ENCODE peak calls at places on chromosomes 12 and 14, in seven cellular contexts. One of them, this sample, is unnamed.

GRCh38 chr14:94018308-94018707 is 7.8 kb upstream of the OTUB2 start:
- DNase-seq in HCT116: no peak
- DNase-seq in neural progenitor cell: no peak
- DNase-seq in GM23248: no peak
- DNase-seq in PC-3: no peak
- DNase-seq in GM23338: no peak
- DNase-seq in OCI-LY7: no peak
- DNase-seq in this sample: no peak

GRCh38 chr14:58768977-58769376 is 131.2 kb downstream of the DACT1 start:
- DNase-seq in OCI-LY7: no peak
- DNase-seq in PC-3: no peak
- DNase-seq in HCT116: no peak
- DNase-seq in GM23338: peak
- DNase-seq in GM23248: no peak
- DNase-seq in neural progenitor cell: peak
- DNase-seq in this sample: no peak

GRCh38 chr12:104494816-104495158 is 38.0 kb downstream of the CHST11 start:
- DNase-seq in neural progenitor cell: no peak
- DNase-seq in GM23338: no peak
- DNase-seq in OCI-LY7: no peak
- DNase-seq in GM23248: peak
- DNase-seq in HCT116: no peak
- DNase-seq in PC-3: no peak
- DNase-seq in this sample: peak

GRCh38 chr12:95634622-95635621 is 83.6 kb upstream of the USP44 start:
- DNase-seq in HCT116: no peak
- DNase-seq in neural progenitor cell: no peak
- DNase-seq in PC-3: peak
- DNase-seq in GM23248: no peak
- DNase-seq in OCI-LY7: no peak
- DNase-seq in GM23338: no peak
- DNase-seq in this sample: no peak

GRCh38 chr14:56057071-56057865 is 60.9 kb upstream of the PELI2 start:
- DNase-seq in neural progenitor cell: peak
- DNase-seq in GM23338: no peak
- DNase-seq in HCT116: no peak
- DNase-seq in PC-3: no peak
- DNase-seq in OCI-LY7: no peak
- DNase-seq in GM23248: no peak
- DNase-seq in this sample: no peak

GRCh38 chr14:67457782-67458181 is 30.7 kb downstream of the TMEM229B start:
- DNase-seq in GM23248: no peak
- DNase-seq in GM23338: peak
- DNase-seq in HCT116: no peak
- DNase-seq in neural progenitor cell: peak
- DNase-seq in OCI-LY7: no peak
- DNase-seq in PC-3: peak
- DNase-seq in this sample: no peak

GRCh38 chr12:87155616-87156015 is 873.6 kb downstream of the C12orf50 start:
- DNase-seq in OCI-LY7: no peak
- DNase-seq in GM23338: no peak
- DNase-seq in HCT116: no peak
- DNase-seq in PC-3: peak
- DNase-seq in GM23248: peak
- DNase-seq in neural progenitor cell: no peak
- DNase-seq in this sample: no peak

GRCh38 chr12:16520328-16520727 is 85.6 kb downstream of the LMO3 start:
- DNase-seq in OCI-LY7: no peak
- DNase-seq in GM23248: peak
- DNase-seq in neural progenitor cell: no peak
- DNase-seq in GM23338: no peak
- DNase-seq in HCT116: no peak
- DNase-seq in PC-3: no peak
- DNase-seq in this sample: no peak

GRCh38 chr12:59084758-59085383 is 164.6 kb upstream of the LRIG3 start:
- DNase-seq in HCT116: no peak
- DNase-seq in GM23338: peak
- DNase-seq in PC-3: no peak
- DNase-seq in OCI-LY7: no peak
- DNase-seq in neural progenitor cell: peak
- DNase-seq in GM23248: peak
- DNase-seq in this sample: no peak

GRCh38 chr14:52960627-52961026 is 9.8 kb upstream of the FERMT2 start:
- DNase-seq in HCT116: no peak
- DNase-seq in GM23248: no peak
- DNase-seq in neural progenitor cell: peak
- DNase-seq in PC-3: peak
- DNase-seq in OCI-LY7: no peak
- DNase-seq in GM23338: no peak
- DNase-seq in this sample: peak

GRCh38 chr12:14928946-14929345 is 9.4 kb downstream of the ERP27 start:
- DNase-seq in GM23248: no peak
- DNase-seq in PC-3: peak
- DNase-seq in HCT116: peak
- DNase-seq in neural progenitor cell: no peak
- DNase-seq in OCI-LY7: no peak
- DNase-seq in GM23338: peak
- DNase-seq in this sample: no peak

GRCh38 chr12:69405466-69405865 is 45.9 kb downstream of the YEATS4 start:
- DNase-seq in PC-3: peak
- DNase-seq in HCT116: peak
- DNase-seq in neural progenitor cell: no peak
- DNase-seq in GM23248: peak
- DNase-seq in GM23338: no peak
- DNase-seq in OCI-LY7: no peak
- DNase-seq in this sample: no peak

GRCh38 chr12:211639-212382 is 2.1 kb downstream of the SLC6A12 start:
- DNase-seq in GM23338: no peak
- DNase-seq in PC-3: no peak
- DNase-seq in neural progenitor cell: no peak
- DNase-seq in HCT116: no peak
- DNase-seq in GM23248: no peak
- DNase-seq in OCI-LY7: no peak
- DNase-seq in this sample: no peak

GRCh38 chr12:43315961-43316360 is 236.0 kb downstream of the ADAMTS20 start:
- DNase-seq in GM23248: no peak
- DNase-seq in neural progenitor cell: no peak
- DNase-seq in OCI-LY7: no peak
- DNase-seq in PC-3: no peak
- DNase-seq in GM23338: no peak
- DNase-seq in HCT116: no peak
- DNase-seq in this sample: no peak

GRCh38 chr14:67359319-67359774 is 257 bp downstream of the ATP6V1D start:
- DNase-seq in OCI-LY7: no peak
- DNase-seq in GM23338: peak
- DNase-seq in GM23248: peak
- DNase-seq in neural progenitor cell: peak
- DNase-seq in PC-3: peak
- DNase-seq in HCT116: no peak
- DNase-seq in this sample: no peak

GRCh38 chr14:90643982-90644510 is 172.2 kb downstream of the TTC7B start:
- DNase-seq in HCT116: no peak
- DNase-seq in GM23248: no peak
- DNase-seq in OCI-LY7: no peak
- DNase-seq in PC-3: no peak
- DNase-seq in GM23338: no peak
- DNase-seq in neural progenitor cell: no peak
- DNase-seq in this sample: no peak

GRCh38 chr12:105084251-105085250 is at the start of gene ALDH1L2:
- DNase-seq in GM23338: peak
- DNase-seq in HCT116: peak
- DNase-seq in PC-3: peak
- DNase-seq in neural progenitor cell: peak
- DNase-seq in GM23248: peak
- DNase-seq in OCI-LY7: no peak
- DNase-seq in this sample: peak

GRCh38 chr14:70032447-70032846 is 153.2 kb downstream of the SMOC1 start:
- DNase-seq in OCI-LY7: no peak
- DNase-seq in GM23248: no peak
- DNase-seq in PC-3: peak
- DNase-seq in neural progenitor cell: peak
- DNase-seq in HCT116: no peak
- DNase-seq in GM23338: peak
- DNase-seq in this sample: no peak

GRCh38 chr12:22250762-22251161 is 83.7 kb downstream of the ST8SIA1 start:
- DNase-seq in neural progenitor cell: no peak
- DNase-seq in GM23248: no peak
- DNase-seq in PC-3: no peak
- DNase-seq in HCT116: no peak
- DNase-seq in OCI-LY7: no peak
- DNase-seq in GM23338: no peak
- DNase-seq in this sample: no peak

GRCh38 chr12:124923906-124924734 is 9.7 kb upstream of the UBC start:
- DNase-seq in GM23248: peak
- DNase-seq in HCT116: no peak
- DNase-seq in GM23338: peak
- DNase-seq in neural progenitor cell: peak
- DNase-seq in PC-3: peak
- DNase-seq in OCI-LY7: no peak
- DNase-seq in this sample: no peak

GRCh38 chr12:15756822-15757221 is 32.4 kb downstream of the EPS8 start:
- DNase-seq in GM23248: peak
- DNase-seq in OCI-LY7: no peak
- DNase-seq in GM23338: no peak
- DNase-seq in neural progenitor cell: no peak
- DNase-seq in PC-3: peak
- DNase-seq in HCT116: no peak
- DNase-seq in this sample: no peak

GRCh38 chr12:54558759-54559158 is 9.4 kb downstream of the PDE1B start:
- DNase-seq in HCT116: no peak
- DNase-seq in PC-3: no peak
- DNase-seq in OCI-LY7: no peak
- DNase-seq in GM23248: no peak
- DNase-seq in GM23338: no peak
- DNase-seq in neural progenitor cell: no peak
- DNase-seq in this sample: no peak

GRCh38 chr14:61929651-61930050 is 167.4 kb downstream of the SNAPC1 start:
- DNase-seq in neural progenitor cell: no peak
- DNase-seq in OCI-LY7: no peak
- DNase-seq in PC-3: no peak
- DNase-seq in GM23248: no peak
- DNase-seq in HCT116: no peak
- DNase-seq in GM23338: no peak
- DNase-seq in this sample: no peak

GRCh38 chr14:61930101-61930857 is 168.1 kb downstream of the SNAPC1 start:
- DNase-seq in GM23338: peak
- DNase-seq in OCI-LY7: no peak
- DNase-seq in neural progenitor cell: no peak
- DNase-seq in GM23248: no peak
- DNase-seq in PC-3: no peak
- DNase-seq in HCT116: no peak
- DNase-seq in this sample: no peak

GRCh38 chr14:61933021-61933420 is 170.8 kb downstream of the SNAPC1 start:
- DNase-seq in PC-3: no peak
- DNase-seq in OCI-LY7: no peak
- DNase-seq in HCT116: no peak
- DNase-seq in GM23338: peak
- DNase-seq in GM23248: no peak
- DNase-seq in neural progenitor cell: no peak
- DNase-seq in this sample: no peak

DNA sequence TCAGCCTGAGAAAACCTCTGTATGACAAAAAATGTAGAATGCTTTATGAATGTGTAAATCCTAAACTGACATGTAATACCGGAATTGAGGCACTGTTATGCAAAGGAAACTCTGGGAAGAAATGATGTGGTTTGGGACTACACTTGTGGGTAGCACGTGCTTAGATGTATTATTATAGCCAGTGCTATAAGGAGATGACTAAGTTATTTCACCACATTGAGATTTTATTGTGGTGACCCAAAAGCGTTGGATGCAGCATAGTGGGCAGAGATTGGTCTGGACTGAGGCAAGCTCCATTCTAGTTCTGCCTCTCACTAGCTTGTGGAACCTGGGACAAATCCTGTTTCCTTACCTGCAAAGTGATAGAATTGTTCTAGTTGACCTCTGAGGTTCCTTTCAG is 172.2 kb downstream of the SNAPC1 start:
- DNase-seq in GM23338: no peak
- DNase-seq in GM23248: peak
- DNase-seq in OCI-LY7: no peak
- DNase-seq in PC-3: peak
- DNase-seq in HCT116: no peak
- DNase-seq in neural progenitor cell: no peak
- DNase-seq in this sample: no peak
- H3K4me2 ChIP-seq in GM23338: no peak
- H3K4me2 ChIP-seq in GM23248: peak
- H3K4me2 ChIP-seq in OCI-LY7: no peak
- H3K4me2 ChIP-seq in PC-3: peak
- H3K4me2 ChIP-seq in HCT116: no peak
- H3K4me2 ChIP-seq in neural progenitor cell: no peak
- H3K4me2 ChIP-seq in this sample: no peak

GRCh38 chr12:30134229-30134628 is 350.5 kb upstream of the TMTC1 start:
- DNase-seq in HCT116: peak
- DNase-seq in GM23338: peak
- DNase-seq in OCI-LY7: no peak
- DNase-seq in PC-3: peak
- DNase-seq in neural progenitor cell: peak
- DNase-seq in GM23248: no peak
- DNase-seq in this sample: peak
- TF ChIP-seq EZH2phosphoT487 in HCT116: no peak
- TF ChIP-seq EZH2phosphoT487 in GM23338: no peak
- TF ChIP-seq EZH2phosphoT487 in OCI-LY7: no peak
- TF ChIP-seq EZH2phosphoT487 in PC-3: no peak
- TF ChIP-seq EZH2phosphoT487 in neural progenitor cell: no peak
- TF ChIP-seq EZH2phosphoT487 in GM23248: no peak
- TF ChIP-seq EZH2phosphoT487 in this sample: no peak

GRCh38 chr14:64409509-64409908 is 21.4 kb downstream of the MTHFD1 start:
- DNase-seq in GM23248: no peak
- DNase-seq in neural progenitor cell: no peak
- DNase-seq in HCT116: no peak
- DNase-seq in PC-3: no peak
- DNase-seq in GM23338: no peak
- DNase-seq in OCI-LY7: no peak
- DNase-seq in this sample: no peak
- H3K4me2 ChIP-seq in GM23248: no peak
- H3K4me2 ChIP-seq in neural progenitor cell: no peak
- H3K4me2 ChIP-seq in HCT116: no peak
- H3K4me2 ChIP-seq in PC-3: no peak
- H3K4me2 ChIP-seq in GM23338: no peak
- H3K4me2 ChIP-seq in OCI-LY7: no peak
- H3K4me2 ChIP-seq in this sample: no peak

GRCh38 chr12:109223868-109224267 is 85.2 kb downstream of the FOXN4 start:
- DNase-seq in neural progenitor cell: no peak
- DNase-seq in GM23338: no peak
- DNase-seq in PC-3: no peak
- DNase-seq in GM23248: no peak
- DNase-seq in OCI-LY7: no peak
- DNase-seq in HCT116: no peak
- DNase-seq in this sample: no peak

GRCh38 chr12:109222496-109222895 is 86.6 kb downstream of the FOXN4 start:
- DNase-seq in HCT116: no peak
- DNase-seq in OCI-LY7: no peak
- DNase-seq in neural progenitor cell: no peak
- DNase-seq in GM23248: no peak
- DNase-seq in PC-3: no peak
- DNase-seq in GM23338: no peak
- DNase-seq in this sample: no peak

GRCh38 chr12:109221277-109221931 is 87.7 kb downstream of the FOXN4 start:
- DNase-seq in PC-3: no peak
- DNase-seq in GM23338: no peak
- DNase-seq in HCT116: no peak
- DNase-seq in neural progenitor cell: no peak
- DNase-seq in GM23248: no peak
- DNase-seq in OCI-LY7: no peak
- DNase-seq in this sample: no peak

GRCh38 chr12:109223211-109223610 is 85.9 kb downstream of the FOXN4 start:
- DNase-seq in OCI-LY7: no peak
- DNase-seq in GM23248: no peak
- DNase-seq in neural progenitor cell: no peak
- DNase-seq in PC-3: no peak
- DNase-seq in GM23338: no peak
- DNase-seq in HCT116: no peak
- DNase-seq in this sample: no peak

GRCh38 chr12:109222062-109222461 is 87.0 kb downstream of the FOXN4 start:
- DNase-seq in GM23248: no peak
- DNase-seq in OCI-LY7: no peak
- DNase-seq in PC-3: no peak
- DNase-seq in neural progenitor cell: no peak
- DNase-seq in HCT116: no peak
- DNase-seq in GM23338: no peak
- DNase-seq in this sample: no peak
- TF ChIP-seq EZH2phosphoT487 in GM23248: no peak
- TF ChIP-seq EZH2phosphoT487 in OCI-LY7: no peak
- TF ChIP-seq EZH2phosphoT487 in PC-3: no peak
- TF ChIP-seq EZH2phosphoT487 in neural progenitor cell: no peak
- TF ChIP-seq EZH2phosphoT487 in HCT116: no peak
- TF ChIP-seq EZH2phosphoT487 in GM23338: no peak
- TF ChIP-seq EZH2phosphoT487 in this sample: no peak